ENCODE peak calls at places on chromosomes 2 and 18, in seven cellular contexts. W is anterior cingulate cortex, D is caudate nucleus, X is nephron progenitor cell, E is HAP-1, F is kidney tubule cell, R is NCI-H774. A is an unnamed sample.

GRCh38 chr2:45816273-45816672 is 164.8 kb downstream of the PRKCE start:
- DNase-seq in F (no peak), E (no peak), D (no peak), W (no peak), R (no peak), X (no peak), A (no peak)

GRCh38 chr2:206614825-206615224 is 27.5 kb upstream of the FAM237A start:
- DNase-seq in R (no peak), E (no peak), D (no peak), W (no peak), X (no peak), F (peak), A (peak)

GRCh38 chr18:46398625-46399024 is 258.4 kb downstream of the LOXHD1 start:
- DNase-seq in X (no peak), E (no peak), F (no peak), D (no peak), W (no peak), R (no peak), A (no peak)

GRCh38 chr2:99386011-99386410 is 48.8 kb downstream of the EIF5B start:
- DNase-seq in R (no peak), D (no peak), E (no peak), W (no peak), X (no peak), F (peak), A (no peak)

GRCh38 chr2:223465793-223466192 is 136.4 kb downstream of the SCG2 start:
- DNase-seq in F (peak), D (no peak), X (no peak), W (no peak), E (no peak), R (no peak), A (peak)

GRCh38 chr2:171515672-171516298 is 6.5 kb upstream of the CYBRD1 start:
- DNase-seq in X (no peak), R (no peak), D (no peak), E (peak), W (no peak), F (no peak), A (peak)

GRCh38 chr2:86704482-86704971 is 15.6 kb upstream of the RMND5A start:
- DNase-seq in F (peak), R (no peak), W (no peak), X (no peak), E (no peak), D (no peak), A (peak)

GRCh38 chr2:27353762-27354596 is 2.6 kb downstream of the GTF3C2 start:
- DNase-seq in W (no peak), E (no peak), R (no peak), F (peak), X (no peak), D (no peak), A (no peak)

GRCh38 chr2:224077773-224078507 is 38.9 kb upstream of the SERPINE2 start:
- DNase-seq in E (no peak), X (no peak), D (no peak), R (no peak), W (no peak), F (no peak), A (no peak)

A was measured in HT1080.